ENCODE peak calls at places on chromosomes 7 and 10, in eight cellular contexts. G, R, F, Q, H, D, S and L are unnamed samples.

GRCh38 chr10:1162481-1163203 is 106.5 kb downstream of the WDR37 start:
- DNase-seq in G (no peak), D (no peak), Q (no peak), F (no peak), R (no peak), S (no peak), H (no peak), L (no peak)

GRCh38 chr10:93152136-93152535 is 78.4 kb downstream of the CYP26A1 start:
- DNase-seq in H (no peak), S (no peak), Q (no peak), D (no peak), F (no peak), R (peak; percentile 67), G (peak; percentile 88), L (no peak)

GRCh38 chr10:114283091-114283490 is 44.0 kb downstream of the VWA2 start:
- DNase-seq in D (no peak), R (no peak), S (no peak), Q (peak; percentile 29), H (no peak), G (no peak), F (no peak), L (no peak)

GRCh38 chr10:110992011-110992800 is 72.8 kb downstream of the SHOC2 start:
- DNase-seq in Q (no peak), D (no peak), H (no peak), G (peak; percentile 39), R (no peak), S (no peak), F (no peak), L (no peak)

GRCh38 chr10:110190170-110190569 is 17.2 kb upstream of the MXI1 start:
- DNase-seq in Q (no peak), H (no peak), S (no peak), R (no peak), D (no peak), F (no peak), G (no peak), L (no peak)

GRCh38 chr10:48811917-48812316 is 127.2 kb downstream of the WDFY4 start:
- DNase-seq in D (no peak), H (no peak), Q (no peak), F (no peak), G (peak; percentile 10), S (no peak), R (no peak), L (no peak)

GRCh38 chr7:142516038-142516501 is 233.2 kb upstream of the PRSS1 start:
- DNase-seq in D (peak; percentile 67), H (peak; percentile 65), R (peak; percentile 79), G (peak; percentile 57), F (no peak), Q (no peak), S (no peak), L (peak; percentile 47)

GRCh38 chr10:79009144-79009543 is 59.6 kb upstream of the ZMIZ1 start:
- DNase-seq in R (no peak), G (no peak), F (no peak), S (no peak), D (no peak), H (no peak), Q (peak; percentile 61), L (no peak)

GRCh38 chr7:100471021-100471420 is 7.0 kb upstream of the SPACDR start:
- DNase-seq in D (no peak), H (no peak), G (no peak), R (no peak), Q (no peak), S (no peak), F (no peak), L (no peak)

GRCh38 chr7:45033931-45034290 is 33.9 kb downstream of the CCM2 start:
- DNase-seq in H (no peak), F (no peak), D (no peak), Q (peak; percentile 29), R (no peak), G (no peak), S (no peak), L (no peak)

GRCh38 chr7:28446131-28446530 is 33.8 kb downstream of the CREB5 start:
- DNase-seq in D (no peak), R (no peak), Q (no peak), S (no peak), H (no peak), G (no peak), F (no peak), L (no peak)

GRCh38 chr10:60662917-60663614 is 115.2 kb upstream of the CDK1 start:
- DNase-seq in S (no peak), R (peak; percentile 37), D (no peak), G (peak; percentile 78), H (no peak), Q (no peak), F (no peak), L (no peak)

GRCh38 chr7:35519971-35520809 is 174.7 kb downstream of the HERPUD2 start:
- DNase-seq in S (peak; percentile 61), H (peak; percentile 46), F (peak; percentile 80), R (peak; percentile 89), G (peak; percentile 41), Q (no peak), D (peak; percentile 33), L (peak; percentile 70)

GRCh38 chr10:3516626-3517255 is 268.3 kb downstream of the KLF6 start:
- DNase-seq in R (no peak), S (no peak), Q (no peak), F (no peak), G (peak; percentile 34), H (peak; percentile 22), D (no peak), L (no peak)

GRCh38 chr7:50661345-50662058 is 96.3 kb upstream of the DDC start:
- DNase-seq in D (no peak), Q (no peak), R (no peak), F (no peak), G (no peak), H (no peak), S (no peak), L (no peak)

GRCh38 chr10:132272061-132272766 is 35.5 kb downstream of the STK32C start:
- DNase-seq in H (no peak), S (peak; percentile 38), D (no peak), R (peak; percentile 88), F (peak; percentile 29), G (peak; percentile 78), Q (peak; percentile 78), L (no peak)

DNA sequence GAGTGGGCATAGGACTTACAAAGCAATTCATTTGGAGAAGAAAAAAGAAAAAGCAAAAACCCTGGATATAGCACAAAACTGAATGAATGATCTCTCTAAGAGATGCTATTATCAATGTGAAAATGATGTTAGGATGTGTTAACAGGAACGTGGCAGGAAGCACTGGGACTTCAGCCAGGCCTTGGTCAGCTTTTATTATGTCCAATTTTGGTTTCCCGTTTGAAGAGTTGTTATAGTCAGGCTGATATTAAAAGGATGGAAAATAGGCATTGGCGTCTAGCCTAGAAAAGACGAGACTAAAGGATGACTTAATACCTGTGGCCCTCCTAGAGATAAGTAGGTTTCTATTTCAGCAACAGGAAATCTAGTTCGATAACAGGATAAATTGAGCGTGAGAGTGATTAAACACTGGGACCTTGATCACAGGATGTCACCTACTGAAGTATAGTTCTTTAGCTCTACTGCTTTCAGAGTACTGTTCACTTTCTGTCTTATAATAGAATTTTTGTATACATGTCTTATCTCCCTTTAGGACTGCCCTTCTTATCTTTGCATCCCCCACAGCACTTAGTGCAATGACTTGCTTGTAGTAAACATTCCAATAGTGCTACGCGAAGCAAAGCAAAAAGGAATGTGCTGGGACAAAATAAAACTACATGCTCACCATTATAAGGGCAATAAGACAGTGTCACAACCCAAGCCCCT is 99.8 kb upstream of the AGBL3 start:
- DNase-seq in Q (no peak), D (no peak), R (peak; percentile 89), H (peak; percentile 84), G (peak; percentile 90), S (peak; percentile 37), F (peak; percentile 66), L (peak; percentile 19)
- H3K4me1 ChIP-seq in Q (no peaks in the 10 kb centered on the region), D (peaks cover 3% of the 10 kb centered on the region), R (peaks cover 26% of the 10 kb centered on the region), H (peaks cover 30% of the 10 kb centered on the region), G (peaks cover 25% of the 10 kb centered on the region), S (peaks cover 40% of the 10 kb centered on the region), F (peaks cover 39% of the 10 kb centered on the region), L (peaks cover 29% of the 10 kb centered on the region)

DNA sequence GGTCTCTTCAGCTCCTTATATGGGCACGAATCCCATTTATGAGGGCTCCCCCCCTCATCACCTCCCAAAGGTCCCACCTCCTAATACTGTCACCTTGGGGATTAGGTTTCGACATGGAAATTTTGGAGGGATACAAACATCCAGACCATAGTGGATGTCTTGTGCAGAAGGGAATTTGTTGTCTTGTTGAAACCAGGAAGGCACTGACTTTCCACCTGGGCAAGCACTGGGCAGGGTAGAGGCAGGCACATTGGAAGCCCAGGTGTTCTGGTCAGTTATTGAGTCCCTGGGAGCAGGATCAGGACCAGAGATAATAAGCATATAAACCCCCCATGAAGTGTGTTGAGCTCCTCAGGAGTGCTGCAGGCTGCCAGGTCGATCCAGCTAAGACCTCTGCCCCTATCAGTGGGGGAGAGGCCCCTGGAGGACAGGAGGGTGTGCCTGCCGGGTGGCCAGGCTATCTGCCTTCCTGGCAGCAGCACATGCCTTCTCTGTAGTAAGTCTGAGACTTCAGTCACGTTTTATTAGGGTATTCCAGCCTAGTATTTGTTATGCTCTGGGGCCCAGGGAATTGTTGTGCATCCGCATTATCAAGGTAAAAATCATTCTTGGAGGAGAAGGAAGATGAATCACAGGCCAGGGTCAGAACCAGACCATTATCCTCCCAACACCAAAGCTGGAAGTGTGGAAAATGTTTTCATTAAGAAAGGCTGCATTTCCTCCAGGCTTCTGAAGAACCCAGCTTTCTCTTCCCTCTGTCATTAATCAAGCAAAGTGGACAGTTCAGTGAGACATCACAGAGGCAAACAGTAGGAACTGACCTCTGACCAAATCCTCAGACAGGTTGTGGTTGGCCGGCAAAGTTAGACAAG is 503.1 kb downstream of the GRID1 start:
- DNase-seq in R (no peak), S (no peak), G (no peak), H (no peak), Q (no peak), D (no peak), F (no peak), L (no peak)
- H3K27ac ChIP-seq in R (no peak overlapping the region), S (no peak overlapping the region), G (no peak overlapping the region), H (no peak overlapping the region), Q (no peak overlapping the region), D (no peak overlapping the region), F (no peak overlapping the region), L (no peak overlapping the region)

GRCh38 chr10:133530506-133530905 is 3.3 kb downstream of the CYP2E1 start:
- DNase-seq in H (no peak), F (no peak), R (no peak), D (no peak), G (no peak), Q (peak; percentile 48), S (no peak), L (no peak)

GRCh38 chr10:133529576-133529946 is 2.4 kb downstream of the CYP2E1 start:
- DNase-seq in H (no peak), S (no peak), Q (no peak), G (no peak), D (no peak), R (no peak), F (no peak), L (no peak)

GRCh38 chr10:133527779-133528271 is 662 bp downstream of the CYP2E1 start:
- DNase-seq in D (no peak), F (no peak), Q (peak; percentile 64), H (no peak), S (no peak), R (no peak), G (no peak), L (no peak)

GRCh38 chr10:133528296-133528844 is 1.2 kb downstream of the CYP2E1 start:
- DNase-seq in R (peak; percentile 11), F (no peak), D (no peak), Q (peak; percentile 59), G (peak; percentile 9), H (no peak), S (no peak), L (no peak)

GRCh38 chr10:133528845-133529575 is 1.8 kb downstream of the CYP2E1 start:
- DNase-seq in H (no peak), S (no peak), R (peak; percentile 79), D (no peak), G (peak; percentile 28), Q (peak; percentile 68), F (no peak), L (no peak)
- H3K36me3 ChIP-seq in H (no peaks in the 10 kb centered on the region), S (peaks cover 3% of the 10 kb centered on the region), R (no peaks in the 10 kb centered on the region), D (no peaks in the 10 kb centered on the region), G (no peaks in the 10 kb centered on the region), Q (no peaks in the 10 kb centered on the region), F (no peaks in the 10 kb centered on the region), L (no peaks in the 10 kb centered on the region)

GRCh38 chr10:7534480-7534852 is 123.6 kb upstream of the SFMBT2 start:
- DNase-seq in H (no peak), D (no peak), F (no peak), G (no peak), S (no peak), Q (no peak), R (no peak), L (no peak)
- H3K4me1 ChIP-seq in H (no peaks in the 10 kb centered on the region), D (no peaks in the 10 kb centered on the region), F (no peaks in the 10 kb centered on the region), G (no peaks in the 10 kb centered on the region), S (no peaks in the 10 kb centered on the region), Q (no peaks in the 10 kb centered on the region), R (no peaks in the 10 kb centered on the region), L (no peaks in the 10 kb centered on the region)